ENCODE peak calls at places on chromosomes 7 and 10, in nine cellular contexts. D, A, Z, Q, M, N, X, R and C are unnamed samples. For H3K9me3, the result is how much of the 10 kb centered on the place peaks cover.

GRCh38 chr10:79260803-79261740 is 86.2 kb upstream of the PPIF start:
- DNase-seq in X (no peak), M (peak), D (no peak), Q (peak), R (no peak), A (peak), N (peak), Z (no peak), C (no peak)

GRCh38 chr7:111728635-111728995 is 166.3 kb upstream of the IMMP2L start:
- DNase-seq in R (no peak), X (no peak), A (no peak), D (no peak), M (no peak), N (no peak), Q (no peak), Z (no peak), C (no peak)

GRCh38 chr7:134280508-134280907 is 36.2 kb downstream of the SLC35B4 start:
- DNase-seq in M (no peak), A (no peak), R (no peak), Z (no peak), Q (no peak), N (no peak), D (no peak), X (no peak), C (no peak)

GRCh38 chr10:45461034-45461433 is 87.0 kb downstream of the ALOX5 start:
- DNase-seq in R (no peak), X (peak), Q (no peak), A (no peak), D (no peak), M (no peak), Z (no peak), N (peak), C (no peak)

GRCh38 chr7:130254555-130254954 is 12.1 kb upstream of the CPA2 start:
- DNase-seq in Z (no peak), X (no peak), A (no peak), N (no peak), D (no peak), Q (no peak), R (no peak), M (no peak), C (no peak)

GRCh38 chr7:94440460-94441039 is 45.9 kb downstream of the COL1A2 start:
- DNase-seq in Q (no peak), R (no peak), N (peak), Z (no peak), M (no peak), X (peak), A (peak), D (no peak), C (no peak)

GRCh38 chr10:84783909-84784308 is 455.5 kb downstream of the CCSER2 start:
- DNase-seq in A (no peak), X (no peak), N (no peak), M (no peak), D (no peak), Q (no peak), Z (no peak), R (no peak), C (no peak)

GRCh38 chr10:23742807-23743206 is 303.9 kb downstream of the OTUD1 start:
- DNase-seq in A (no peak), X (no peak), R (no peak), Z (no peak), M (no peak), D (no peak), N (no peak), Q (no peak), C (no peak)

GRCh38 chr7:50088463-50089129 is 4.5 kb downstream of the ZPBP start:
- DNase-seq in R (no peak), X (no peak), A (no peak), N (no peak), D (no peak), Q (no peak), Z (no peak), M (no peak), C (no peak)

GRCh38 chr10:125043824-125044658 is 102.1 kb downstream of the ZRANB1 start:
- DNase-seq in X (no peak), R (no peak), M (no peak), A (no peak), D (no peak), N (peak), Q (no peak), Z (no peak), C (no peak)

GRCh38 chr7:73435471-73436009 is 2.0 kb downstream of the FZD9 start:
- DNase-seq in D (no peak), N (no peak), R (no peak), Z (no peak), Q (no peak), M (no peak), A (no peak), X (no peak), C (no peak)

GRCh38 chr10:110865804-110866482 is 5.8 kb upstream of the PDCD4 start:
- DNase-seq in R (no peak), M (no peak), Q (no peak), X (no peak), N (no peak), A (no peak), Z (no peak), D (no peak), C (no peak)

GRCh38 chr10:16141499-16141898 is 281.2 kb upstream of the MINDY3 start:
- DNase-seq in M (no peak), D (no peak), Q (no peak), Z (no peak), N (no peak), X (no peak), A (no peak), R (no peak), C (no peak)

GRCh38 chr7:99125505-99125865 is 18.4 kb downstream of the SMURF1 start:
- DNase-seq in D (no peak), R (no peak), Q (no peak), A (no peak), N (no peak), Z (no peak), X (no peak), M (no peak), C (no peak)

GRCh38 chr10:42680267-42680666 is 41.9 kb upstream of the ZNF33B start:
- DNase-seq in M (no peak), D (no peak), N (no peak), A (no peak), R (no peak), X (no peak), Z (no peak), Q (no peak), C (no peak)

GRCh38 chr7:51123322-51124021 is 193.1 kb downstream of the COBL start:
- DNase-seq in X (no peak), A (peak), Z (peak), N (peak), Q (no peak), M (no peak), R (no peak), D (no peak), C (no peak)

GRCh38 chr10:113062977-113063967 is 113.2 kb downstream of the TCF7L2 start:
- DNase-seq in A (peak), Q (peak), D (no peak), M (peak), N (peak), R (no peak), Z (no peak), X (no peak), C (no peak)

GRCh38 chr7:40747856-40748255 is 613.1 kb downstream of the SUGCT start:
- DNase-seq in M (no peak), R (no peak), D (no peak), X (no peak), A (no peak), Z (no peak), Q (no peak), N (peak), C (no peak)

GRCh38 chr7:42237162-42237821 is at the start of gene GLI3:
- DNase-seq in R (peak), Q (peak), M (peak), D (peak), A (peak), Z (no peak), X (peak), N (peak), C (no peak)

GRCh38 chr10:32627183-32627582 is 181.2 kb downstream of the CCDC7 start:
- DNase-seq in X (no peak), Q (no peak), A (no peak), R (no peak), D (no peak), N (no peak), M (no peak), Z (no peak), C (no peak)

GRCh38 chr7:75639893-75640600 is 98.7 kb downstream of the HIP1 start:
- DNase-seq in Z (no peak), M (peak), X (no peak), D (no peak), Q (peak), A (no peak), R (no peak), N (no peak), C (no peak)

GRCh38 chr10:84177541-84178386 is 4.2 kb downstream of the GPR15LG start:
- DNase-seq in M (no peak), D (peak), Q (no peak), N (no peak), R (peak), X (no peak), A (no peak), Z (peak), C (no peak)

GRCh38 chr7:81294897-81295515 is 376.2 kb upstream of the SEMA3C start:
- DNase-seq in N (no peak), R (no peak), A (peak), X (no peak), M (no peak), D (no peak), Q (no peak), Z (no peak), C (no peak)

GRCh38 chr7:46754135-46754730 is 827.7 kb downstream of the TNS3 start:
- DNase-seq in N (peak), Z (no peak), R (no peak), X (no peak), M (no peak), Q (no peak), A (peak), D (no peak), C (no peak)

GRCh38 chr10:95404864-95405263 is 114.1 kb upstream of the PDLIM1 start:
- DNase-seq in X (no peak), D (peak), Q (no peak), R (no peak), N (no peak), M (no peak), A (no peak), Z (no peak), C (no peak)

GRCh38 chr10:76036410-76036940 is 605.1 kb downstream of the LRMDA start:
- DNase-seq in M (peak), D (peak), R (peak), X (peak), A (peak), Z (peak), Q (peak), N (peak), C (no peak)

GRCh38 chr7:125823538-125823937 is 893.9 kb upstream of the POT1 start:
- DNase-seq in Z (no peak), D (no peak), R (no peak), A (no peak), Q (no peak), M (no peak), N (no peak), X (no peak), C (no peak)

GRCh38 chr10:6120691-6121090 is 31.9 kb downstream of the RBM17 start:
- DNase-seq in Q (no peak), Z (no peak), D (no peak), R (no peak), M (no peak), N (no peak), A (peak), X (no peak), C (no peak)

GRCh38 chr7:49774459-49775064 is 1.1 kb downstream of the VWC2 start:
- DNase-seq in M (peak), X (no peak), Z (no peak), D (no peak), N (no peak), A (no peak), Q (peak), R (peak), C (no peak)

GRCh38 chr7:57300747-57301146 is 149.2 kb upstream of the ZNF716 start:
- DNase-seq in Q (no peak), X (no peak), R (no peak), N (no peak), A (no peak), D (no peak), M (no peak), Z (no peak), C (no peak)

GRCh38 chr7:57308631-57309408 is 141.2 kb upstream of the ZNF716 start:
- DNase-seq in X (no peak), Z (no peak), D (peak), R (peak), A (no peak), N (no peak), Q (no peak), M (no peak), C (no peak)

DNA sequence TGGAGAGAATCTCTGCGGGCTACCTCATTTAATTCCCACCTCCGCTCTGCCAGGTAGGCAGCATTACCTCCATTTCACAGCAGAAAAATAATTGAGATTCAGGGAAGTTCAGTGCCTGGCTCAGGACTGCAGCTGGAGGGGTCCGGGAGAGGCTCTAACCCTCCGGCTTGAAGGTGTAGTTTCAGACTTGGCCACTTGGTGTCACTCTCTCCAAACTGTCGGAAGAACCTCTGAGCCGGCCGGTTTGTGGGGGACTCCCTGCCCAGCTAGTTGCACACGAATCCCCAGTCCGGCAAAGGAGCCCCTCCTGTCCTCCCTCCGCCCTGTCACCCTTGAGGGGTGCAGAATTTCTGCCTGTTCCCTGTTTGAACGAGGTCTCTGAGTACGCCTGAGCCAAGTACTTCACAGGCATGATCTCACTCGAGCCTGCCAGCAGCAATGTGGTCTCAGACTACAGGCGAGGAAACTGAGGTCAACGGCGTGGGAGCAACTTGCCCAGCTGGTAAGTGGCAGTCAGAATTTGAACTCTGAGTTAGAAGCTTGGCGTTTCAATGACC is 144.7 kb upstream of the ZNF716 start:
- DNase-seq in N (no peak), R (no peak), Q (no peak), Z (no peak), M (no peak), X (no peak), D (no peak), A (no peak), C (no peak)
- H3K9me3 ChIP-seq in N (under half), R (under half), Q (under half), Z (under half), M (half or more), X (under half), D (under half), A (under half), C (under half)

GRCh38 chr10:131201741-131202515 is 109.6 kb downstream of the TCERG1L start:
- DNase-seq in Z (no peak), D (no peak), R (no peak), X (no peak), N (no peak), A (no peak), M (peak), Q (no peak), C (no peak)

GRCh38 chr10:131204406-131205152 is 106.9 kb downstream of the TCERG1L start:
- DNase-seq in Z (no peak), A (no peak), N (no peak), D (no peak), Q (no peak), X (no peak), M (peak), R (no peak), C (no peak)

GRCh38 chr10:131202964-131203363 is 108.6 kb downstream of the TCERG1L start:
- DNase-seq in Z (no peak), N (no peak), Q (peak), X (no peak), D (no peak), M (peak), A (no peak), R (no peak), C (no peak)

GRCh38 chr10:131205556-131205955 is 106.0 kb downstream of the TCERG1L start:
- DNase-seq in M (peak), N (no peak), X (no peak), A (no peak), Q (no peak), R (no peak), D (no peak), Z (no peak), C (no peak)

GRCh38 chr10:131203456-131204357 is 107.8 kb downstream of the TCERG1L start:
- DNase-seq in D (no peak), N (no peak), M (peak), Z (no peak), Q (no peak), X (no peak), A (no peak), R (no peak), C (no peak)
- H3K9me3 ChIP-seq in D (under half), N (half or more), M (under half), Z (under half), Q (under half), X (under half), A (under half), R (under half), C (under half)

GRCh38 chr7:158124671-158125079 is 462.9 kb downstream of the PTPRN2 start:
- DNase-seq in N (no peak), M (no peak), X (no peak), Z (no peak), Q (no peak), A (no peak), D (no peak), R (no peak), C (no peak)
- H3K9me3 ChIP-seq in N (half or more), M (under half), X (under half), Z (under half), Q (under half), A (under half), D (under half), R (under half), C (under half)

DNA sequence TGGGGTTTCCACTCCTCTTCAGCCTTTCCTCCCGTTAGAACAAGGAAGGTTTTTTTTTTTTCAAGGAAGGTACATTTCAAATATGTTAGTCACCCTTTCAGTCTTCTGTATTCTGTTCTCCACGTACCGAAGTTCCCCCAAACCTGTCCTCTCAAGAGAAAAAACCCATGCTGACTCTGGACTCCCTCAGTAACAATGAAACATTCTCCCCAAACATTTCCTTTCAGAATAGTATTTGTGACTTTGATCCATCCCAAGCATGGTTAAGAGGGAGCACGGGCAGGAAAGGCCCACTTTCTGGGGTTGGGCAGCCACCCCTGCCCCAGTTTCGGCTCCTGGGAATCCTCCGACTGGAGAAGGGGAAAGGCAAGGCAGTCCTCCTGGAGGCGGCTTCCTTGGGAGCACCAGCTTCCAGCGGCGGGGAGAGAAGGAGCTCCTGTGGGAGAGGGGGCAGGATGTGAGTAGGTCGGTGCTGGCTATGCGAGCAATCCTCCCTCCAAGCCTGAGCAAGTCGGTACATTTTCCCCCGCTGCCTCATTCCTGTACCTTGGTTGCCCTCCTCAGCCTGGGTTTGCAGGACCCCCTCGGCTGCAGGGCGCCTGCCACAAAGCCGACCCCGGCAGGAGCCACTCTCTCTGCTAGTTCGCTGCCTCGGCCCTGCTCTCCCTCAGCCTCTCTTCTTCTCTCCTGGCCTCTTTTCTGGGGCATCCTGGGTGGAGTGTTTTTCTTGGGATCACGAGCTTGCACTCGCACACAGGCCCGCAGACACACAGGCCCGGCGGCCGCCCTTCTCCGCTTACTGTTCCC is 2.1 kb upstream of the HOXA1 start:
- DNase-seq in A (peak), M (no peak), D (no peak), X (no peak), Z (no peak), N (peak), Q (no peak), R (no peak), C (no peak)
- H3K9me3 ChIP-seq in A (under half), M (under half), D (under half), X (under half), Z (under half), N (under half), Q (under half), R (under half), C (under half)

GRCh38 chr7:13745530-13745929 is 243.9 kb downstream of the ETV1 start:
- DNase-seq in N (no peak), X (no peak), R (no peak), Q (no peak), Z (no peak), A (no peak), D (no peak), M (no peak), C (no peak)

GRCh38 chr7:13742719-13743640 is 246.5 kb downstream of the ETV1 start:
- DNase-seq in N (peak), R (no peak), M (peak), D (no peak), A (peak), Q (peak), Z (no peak), X (peak), C (no peak)

GRCh38 chr7:13737563-13737962 is 251.9 kb downstream of the ETV1 start:
- DNase-seq in Z (no peak), N (no peak), Q (no peak), X (no peak), R (no peak), A (no peak), M (no peak), D (no peak), C (no peak)

DNA sequence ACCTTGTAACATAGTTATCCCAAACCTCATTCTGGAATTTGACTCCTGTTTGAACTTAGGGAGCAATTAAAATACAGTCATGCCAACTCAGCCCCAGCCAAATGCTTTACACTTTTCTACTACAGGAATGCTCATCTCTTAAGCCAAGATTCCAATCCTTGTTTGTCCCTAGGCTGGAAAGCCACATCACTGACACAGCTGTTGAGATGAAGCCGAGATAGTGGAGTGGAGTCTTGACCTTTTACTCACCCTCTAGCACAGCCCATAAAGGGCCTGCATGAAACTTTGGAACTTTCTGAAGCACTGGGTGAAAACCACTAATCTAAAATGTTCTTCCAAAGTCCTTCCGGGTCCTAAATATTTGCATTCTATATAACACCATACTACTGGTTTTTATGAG is 247.3 kb downstream of the ETV1 start:
- DNase-seq in A (peak), X (no peak), D (no peak), R (no peak), Z (no peak), Q (peak), M (no peak), N (peak), C (no peak)
- H3K9me3 ChIP-seq in A (under half), X (under half), D (under half), R (under half), Z (under half), Q (under half), M (under half), N (under half), C (under half)

GRCh38 chr7:1114505-1114904 is 26.6 kb downstream of the GPER1 start:
- DNase-seq in M (no peak), D (no peak), X (no peak), N (no peak), Z (no peak), Q (no peak), R (peak), A (no peak), C (no peak)
- H3K9me3 ChIP-seq in M (under half), D (under half), X (under half), N (under half), Z (under half), Q (under half), R (under half), A (under half), C (under half)

DNA sequence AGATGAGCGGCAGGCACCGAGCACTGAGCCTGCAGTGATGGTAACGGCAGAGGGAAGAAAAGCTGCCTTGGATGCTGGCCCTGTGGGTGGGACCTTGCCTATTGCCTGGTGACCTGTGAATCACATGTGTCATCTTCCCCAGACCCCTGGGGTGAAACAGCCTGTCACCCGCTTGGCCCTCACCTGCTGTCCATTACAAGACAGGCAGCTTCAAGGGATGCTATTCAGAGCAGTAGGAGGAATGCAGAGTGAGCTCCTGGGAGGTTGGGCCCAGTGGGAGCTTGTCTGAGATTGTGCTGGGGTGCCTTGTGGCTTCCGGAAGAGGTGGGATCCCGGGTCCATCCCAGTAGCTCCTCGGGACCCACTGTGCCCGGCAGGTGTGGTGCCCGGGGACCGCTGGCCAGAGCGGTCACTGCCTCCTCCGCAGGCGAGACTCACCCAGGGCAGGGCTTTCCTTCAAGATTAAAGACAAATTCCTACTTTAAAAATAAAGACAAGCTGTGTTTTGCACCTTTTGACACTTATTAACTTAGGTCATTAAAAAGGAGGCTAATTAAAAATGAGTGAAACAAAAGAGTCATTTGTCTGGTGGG is 440.2 kb upstream of the MKI67 start:
- DNase-seq in N (no peak), A (no peak), D (no peak), R (no peak), Q (no peak), M (no peak), X (no peak), Z (no peak), C (no peak)
- H3K9me3 ChIP-seq in N (under half), A (under half), D (under half), R (under half), Q (under half), M (under half), X (under half), Z (under half), C (under half)